ENCODE peak calls at places on chromosome 10, in five cellular contexts. V is suprapubic skin, I is GM12878, E is transverse colon, Y is H1. O is an unnamed sample.

GRCh38 chr10:66828957-66829356 is 96.9 kb upstream of the LRRTM3 start:
- DNase-seq in Y (no peak), I (no peak), V (no peak), E (no peak), O (no peak)

GRCh38 chr10:48764486-48764885 is 79.8 kb downstream of the WDFY4 start:
- DNase-seq in Y (no peak), E (no peak), I (no peak), V (no peak), O (no peak)

GRCh38 chr10:111973826-111974225 is 209.7 kb downstream of the GPAM start:
- DNase-seq in Y (no peak), V (no peak), I (no peak), E (no peak), O (no peak)

GRCh38 chr10:8811201-8811600 is 756.7 kb downstream of the GATA3 start:
- DNase-seq in Y (no peak), E (no peak), I (no peak), V (no peak), O (no peak)

GRCh38 chr10:104045151-104046089 is 40.3 kb downstream of the COL17A1 start:
- DNase-seq in Y (peak; percentile 72), V (no peak), I (no peak), E (no peak), O (peak; percentile 46)

GRCh38 chr10:51471271-51471670 is 228.1 kb downstream of the CSTF2T start:
- DNase-seq in V (no peak), Y (no peak), E (no peak), I (no peak), O (no peak)

GRCh38 chr10:23442936-23443335 is 4.1 kb downstream of the OTUD1 start:
- DNase-seq in V (no peak), I (no peak), Y (no peak), E (no peak), O (no peak)

GRCh38 chr10:78471723-78472541 is 438.3 kb downstream of the RPS24 start:
- DNase-seq in V (no peak), I (no peak), E (no peak), Y (no peak), O (no peak)

GRCh38 chr10:121266370-121266769 is 331.9 kb downstream of the FGFR2 start:
- DNase-seq in I (no peak), Y (no peak), V (no peak), E (no peak), O (no peak)

GRCh38 chr10:5346881-5347280 is 17.9 kb upstream of the UCN3 start:
- DNase-seq in I (no peak), E (no peak), Y (no peak), V (no peak), O (no peak)

GRCh38 chr10:32271617-32272016 is 75.3 kb downstream of the EPC1 start:
- DNase-seq in Y (no peak), V (no peak), E (no peak), I (no peak), O (no peak)

GRCh38 chr10:84933402-84933801 is 605.0 kb downstream of the CCSER2 start:
- DNase-seq in I (no peak), V (no peak), Y (no peak), E (peak; percentile 9), O (no peak)

GRCh38 chr10:21929070-21929469 is 74.5 kb downstream of the DNAJC1 start:
- DNase-seq in V (no peak), Y (no peak), E (no peak), I (no peak), O (no peak)

GRCh38 chr10:92989250-92989649 is 71.3 kb upstream of the CYP26C1 start:
- DNase-seq in Y (no peak), I (no peak), E (no peak), V (no peak), O (no peak)

GRCh38 chr10:14611971-14612693 is 162.6 kb downstream of the FAM107B start:
- DNase-seq in Y (no peak), I (no peak), E (no peak), V (no peak), O (no peak)

GRCh38 chr10:84613336-84614021 is 285.1 kb downstream of the CCSER2 start:
- DNase-seq in V (no peak), I (no peak), Y (peak; percentile 75), E (peak; percentile 18), O (no peak)

GRCh38 chr10:73139251-73139650 is 28.6 kb downstream of the ECD start:
- DNase-seq in Y (no peak), V (no peak), I (no peak), E (no peak), O (no peak)

GRCh38 chr10:73863039-73863817 is 11.1 kb downstream of the CAMK2G start:
- DNase-seq in I (no peak), E (no peak), Y (no peak), V (no peak), O (no peak)

GRCh38 chr10:110137142-110137545 is 70.3 kb upstream of the MXI1 start:
- DNase-seq in Y (no peak), E (no peak), I (peak; percentile 48), V (no peak), O (no peak)

GRCh38 chr10:9302142-9302746 is 1247.8 kb downstream of the GATA3 start:
- DNase-seq in V (no peak), E (no peak), I (no peak), Y (no peak), O (no peak)

GRCh38 chr10:36802523-36803153 is 322.8 kb upstream of the ANKRD30A start:
- DNase-seq in I (no peak), V (no peak), Y (no peak), E (no peak), O (no peak)

GRCh38 chr10:103852189-103852711 is 3.1 kb downstream of the SH3PXD2A start:
- DNase-seq in Y (no peak), I (no peak), V (peak; percentile 82), E (peak; percentile 30), O (no peak)

GRCh38 chr10:93475871-93476270 is 6.3 kb downstream of the MYOF start:
- DNase-seq in Y (no peak), I (no peak), E (peak; percentile 50), V (no peak), O (no peak)

GRCh38 chr10:129853236-129853946 is 110.7 kb downstream of the EBF3 start:
- DNase-seq in Y (no peak), I (no peak), E (no peak), V (no peak), O (no peak)

GRCh38 chr10:71596759-71597158 is 122.8 kb downstream of the C10orf105 start:
- DNase-seq in E (no peak), Y (no peak), I (no peak), V (no peak), O (no peak)

GRCh38 chr10:73159038-73159648 is 8.7 kb downstream of the ECD start:
- DNase-seq in E (peak; percentile 61), I (peak; percentile 30), V (no peak), Y (peak; percentile 60), O (peak; percentile 64)

GRCh38 chr10:61898435-61898778 is 3.1 kb upstream of the ARID5B start:
- DNase-seq in V (no peak), E (no peak), Y (no peak), I (no peak), O (no peak)

GRCh38 chr10:80917636-80918035 is 379.9 kb downstream of the SH2D4B start:
- DNase-seq in V (no peak), I (no peak), E (no peak), Y (no peak), O (no peak)

GRCh38 chr10:98921381-98921780 is 314.3 kb downstream of the HPSE2 start:
- DNase-seq in I (no peak), E (no peak), Y (no peak), V (no peak), O (no peak)

GRCh38 chr10:9535744-9536143 is 1481.3 kb downstream of the GATA3 start:
- DNase-seq in Y (no peak), E (no peak), I (peak; percentile 65), V (no peak), O (no peak)

GRCh38 chr10:70084189-70084588 is 31.5 kb downstream of the MACROH2A2 start:
- DNase-seq in V (no peak), Y (no peak), E (no peak), I (no peak), O (no peak)

GRCh38 chr10:75400769-75401568 is 595 bp downstream of the ZNF503 start:
- DNase-seq in V (peak; percentile 85), E (peak; percentile 60), I (no peak), Y (peak; percentile 70), O (peak; percentile 58)

GRCh38 chr10:75398630-75399460 is 2.7 kb downstream of the ZNF503 start:
- DNase-seq in V (no peak), E (peak; percentile 22), I (no peak), Y (peak; percentile 76), O (peak; percentile 48)

GRCh38 chr10:75400163-75400768 is 1.3 kb downstream of the ZNF503 start:
- DNase-seq in I (no peak), Y (no peak), E (no peak), V (no peak), O (no peak)

GRCh38 chr10:75398238-75398629 is 3.3 kb downstream of the ZNF503 start:
- DNase-seq in V (no peak), I (no peak), E (no peak), Y (no peak), O (no peak)

GRCh38 chr10:75399461-75400162 is 2.0 kb downstream of the ZNF503 start:
- DNase-seq in E (peak; percentile 87), I (no peak), V (peak; percentile 92), Y (peak; percentile 86), O (peak; percentile 84)
- H3K27me3 ChIP-seq in E (peaks cover 15% of the 10 kb centered on the region), I (peaks cover 8% of the 10 kb centered on the region), V (peaks cover 5% of the 10 kb centered on the region), Y (peaks cover 79% of the 10 kb centered on the region), O (no peaks in the 10 kb centered on the region)

GRCh38 chr10:75115137-75115536 is 3.7 kb downstream of the SAMD8 start:
- DNase-seq in V (no peak), E (no peak), I (no peak), Y (no peak), O (no peak)
- TF ChIP-seq EP300 in V (no peak), E (no peak), I (no peak), Y (no peak), O (no peak)

DNA sequence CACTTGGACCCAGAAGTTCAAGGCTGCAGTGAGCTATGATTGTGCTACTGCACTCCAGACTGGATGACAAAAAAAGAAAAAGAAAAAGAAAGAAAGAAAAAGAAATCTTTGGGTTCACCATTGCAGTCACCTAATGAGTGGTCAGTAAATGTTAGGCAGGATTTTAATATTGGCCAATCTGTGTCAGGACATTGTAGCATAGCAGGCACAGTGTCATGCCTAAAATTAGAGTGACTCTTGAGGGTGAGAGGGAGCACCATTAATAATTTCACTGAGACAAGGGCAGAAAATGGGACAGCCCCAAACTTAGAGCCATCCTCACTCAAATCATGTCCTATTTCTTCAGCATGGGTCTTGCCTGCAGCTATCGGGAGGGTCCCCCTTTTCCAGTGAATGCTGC is 221.6 kb upstream of the NRP1 start:
- DNase-seq in V (no peak), I (no peak), Y (no peak), E (no peak), O (no peak)
- H3K27me3 ChIP-seq in V (no peaks in the 10 kb centered on the region), I (no peaks in the 10 kb centered on the region), Y (no peaks in the 10 kb centered on the region), E (no peaks in the 10 kb centered on the region), O (no peaks in the 10 kb centered on the region)

DNA sequence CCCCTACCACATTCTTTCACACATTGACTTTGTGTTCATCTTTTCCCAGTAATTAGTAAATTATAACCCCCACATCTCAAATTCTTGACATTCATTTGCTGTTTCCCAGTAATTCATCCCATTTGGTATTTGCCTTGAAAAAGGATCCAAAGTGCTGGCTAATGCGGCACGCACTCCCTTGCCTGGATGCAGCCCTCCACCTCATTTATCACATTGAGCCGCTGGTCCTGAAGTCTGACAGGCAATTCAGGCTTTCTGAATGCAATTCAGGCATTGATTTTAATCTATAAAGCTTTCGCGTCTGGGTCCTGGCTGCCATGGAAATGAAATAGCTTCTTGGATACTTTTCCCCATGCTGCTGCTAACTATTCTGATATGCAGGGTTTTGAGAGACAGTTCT is 112.6 kb upstream of the ANKRD1 start:
- DNase-seq in Y (no peak), V (no peak), E (no peak), I (no peak), O (no peak)
- TF ChIP-seq EP300 in Y (no peak), V (no peak), E (no peak), I (no peak), O (no peak)

O was measured in stomach.